ENCODE peak calls at places on chromosomes 13 and 19, in seven cellular contexts. One of them, this sample, is unnamed.

GRCh38 chr19:41233748-41234240 is 14.8 kb downstream of the AXL start:
- DNase-seq in Peyer's patch: no peak
- DNase-seq in thoracic aorta: no peak
- DNase-seq in heart left ventricle: peak; percentile 46
- DNase-seq in mammary epithelial cell: no peak
- DNase-seq in astrocyte: no peak
- DNase-seq in fibroblast of lung: no peak
- DNase-seq in this sample: no peak

GRCh38 chr13:42970824-42971669 is 21.0 kb downstream of the EPSTI1 start:
- DNase-seq in Peyer's patch: peak; percentile 62
- DNase-seq in thoracic aorta: no peak
- DNase-seq in heart left ventricle: no peak
- DNase-seq in mammary epithelial cell: peak; percentile 35
- DNase-seq in astrocyte: peak; percentile 25
- DNase-seq in fibroblast of lung: peak; percentile 37
- DNase-seq in this sample: no peak

GRCh38 chr13:111117961-111118360 is 2.9 kb downstream of the ARHGEF7 start:
- DNase-seq in Peyer's patch: no peak
- DNase-seq in thoracic aorta: no peak
- DNase-seq in heart left ventricle: no peak
- DNase-seq in mammary epithelial cell: no peak
- DNase-seq in astrocyte: no peak
- DNase-seq in fibroblast of lung: no peak
- DNase-seq in this sample: no peak

GRCh38 chr13:33281951-33282595 is 3.5 kb downstream of the STARD13 start:
- DNase-seq in Peyer's patch: no peak
- DNase-seq in thoracic aorta: no peak
- DNase-seq in heart left ventricle: no peak
- DNase-seq in mammary epithelial cell: peak; percentile 88
- DNase-seq in astrocyte: peak; percentile 86
- DNase-seq in fibroblast of lung: peak; percentile 89
- DNase-seq in this sample: no peak

GRCh38 chr19:34794289-34794960 is 21.4 kb upstream of the ZNF599 start:
- DNase-seq in Peyer's patch: no peak
- DNase-seq in thoracic aorta: no peak
- DNase-seq in heart left ventricle: no peak
- DNase-seq in mammary epithelial cell: no peak
- DNase-seq in astrocyte: no peak
- DNase-seq in fibroblast of lung: no peak
- DNase-seq in this sample: no peak

GRCh38 chr19:46977548-46977947 is 42.1 kb upstream of the NPAS1 start:
- DNase-seq in Peyer's patch: no peak
- DNase-seq in thoracic aorta: no peak
- DNase-seq in heart left ventricle: no peak
- DNase-seq in mammary epithelial cell: no peak
- DNase-seq in astrocyte: no peak
- DNase-seq in fibroblast of lung: no peak
- DNase-seq in this sample: no peak

GRCh38 chr19:11088508-11089253 is 582 bp upstream of the LDLR start:
- DNase-seq in Peyer's patch: no peak
- DNase-seq in thoracic aorta: no peak
- DNase-seq in heart left ventricle: no peak
- DNase-seq in mammary epithelial cell: no peak
- DNase-seq in astrocyte: no peak
- DNase-seq in fibroblast of lung: no peak
- DNase-seq in this sample: no peak

GRCh38 chr13:48043789-48044503 is 6.4 kb downstream of the NUDT15 start:
- DNase-seq in Peyer's patch: no peak
- DNase-seq in thoracic aorta: no peak
- DNase-seq in heart left ventricle: no peak
- DNase-seq in mammary epithelial cell: peak; percentile 16
- DNase-seq in astrocyte: peak; percentile 60
- DNase-seq in fibroblast of lung: peak; percentile 71
- DNase-seq in this sample: peak; percentile 21

GRCh38 chr19:34961775-34962174 is 2.3 kb downstream of the ZNF792 start:
- DNase-seq in Peyer's patch: no peak
- DNase-seq in thoracic aorta: no peak
- DNase-seq in heart left ventricle: no peak
- DNase-seq in mammary epithelial cell: no peak
- DNase-seq in astrocyte: no peak
- DNase-seq in fibroblast of lung: no peak
- DNase-seq in this sample: no peak

GRCh38 chr13:80858131-80858530 is 517.2 kb upstream of the SPRY2 start:
- DNase-seq in Peyer's patch: no peak
- DNase-seq in thoracic aorta: no peak
- DNase-seq in heart left ventricle: no peak
- DNase-seq in mammary epithelial cell: no peak
- DNase-seq in astrocyte: no peak
- DNase-seq in fibroblast of lung: no peak
- DNase-seq in this sample: no peak

GRCh38 chr13:62781866-62782265 is 1366.2 kb upstream of the PCDH20 start:
- DNase-seq in Peyer's patch: no peak
- DNase-seq in thoracic aorta: no peak
- DNase-seq in heart left ventricle: no peak
- DNase-seq in mammary epithelial cell: no peak
- DNase-seq in astrocyte: no peak
- DNase-seq in fibroblast of lung: no peak
- DNase-seq in this sample: no peak

DNA sequence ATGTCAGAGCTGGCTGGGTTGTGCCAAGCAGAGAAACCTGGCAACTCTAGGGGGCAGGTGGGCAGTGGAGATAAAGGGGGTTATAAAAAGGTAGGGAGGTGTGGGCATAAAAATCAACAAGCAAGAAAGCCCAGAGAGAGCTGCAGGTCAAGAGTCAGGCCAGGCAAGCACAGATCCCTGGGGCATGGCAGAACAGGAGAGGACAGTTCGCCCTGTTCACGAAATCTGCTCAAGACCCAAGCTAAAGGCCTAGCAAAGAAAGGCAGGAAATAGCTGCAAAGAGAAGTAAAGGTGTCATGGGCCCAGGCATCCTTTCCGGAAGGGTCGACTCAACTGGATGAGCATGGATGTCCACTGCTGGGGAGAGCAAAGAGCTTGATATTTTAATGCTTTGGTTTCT is 3.4 kb downstream of the MBNL2 start:
- DNase-seq in Peyer's patch: no peak
- DNase-seq in thoracic aorta: no peak
- DNase-seq in heart left ventricle: peak; percentile 29
- DNase-seq in mammary epithelial cell: peak; percentile 28
- DNase-seq in astrocyte: no peak
- DNase-seq in fibroblast of lung: no peak
- DNase-seq in this sample: no peak
- H3K4me3 ChIP-seq in Peyer's patch: peak overlapping the region; percentile 67
- H3K4me3 ChIP-seq in thoracic aorta: peak overlapping the region; percentile 78
- H3K4me3 ChIP-seq in heart left ventricle: peak overlapping the region; percentile 73
- H3K4me3 ChIP-seq in mammary epithelial cell: peak overlapping the region; percentile 85
- H3K4me3 ChIP-seq in astrocyte: peak overlapping the region; percentile 86
- H3K4me3 ChIP-seq in fibroblast of lung: peak overlapping the region; percentile 63
- H3K4me3 ChIP-seq in this sample: peak overlapping the region; percentile 76

GRCh38 chr19:1449467-1450442 is at the start of gene APC2:
- DNase-seq in Peyer's patch: no peak
- DNase-seq in thoracic aorta: no peak
- DNase-seq in heart left ventricle: no peak
- DNase-seq in mammary epithelial cell: no peak
- DNase-seq in astrocyte: no peak
- DNase-seq in fibroblast of lung: no peak
- DNase-seq in this sample: no peak
- H3K4me3 ChIP-seq in Peyer's patch: no peak within 1 kb of the TSS
- H3K4me3 ChIP-seq in thoracic aorta: no peak within 1 kb of the TSS
- H3K4me3 ChIP-seq in heart left ventricle: no peak within 1 kb of the TSS
- H3K4me3 ChIP-seq in mammary epithelial cell: no peak within 1 kb of the TSS
- H3K4me3 ChIP-seq in astrocyte: no peak within 1 kb of the TSS
- H3K4me3 ChIP-seq in fibroblast of lung: no peak within 1 kb of the TSS
- H3K4me3 ChIP-seq in this sample: peak within 1 kb of the TSS; percentile 17

GRCh38 chr19:53082929-53083328 is 20.3 kb downstream of the ZNF160 start:
- DNase-seq in Peyer's patch: no peak
- DNase-seq in thoracic aorta: no peak
- DNase-seq in heart left ventricle: no peak
- DNase-seq in mammary epithelial cell: no peak
- DNase-seq in astrocyte: no peak
- DNase-seq in fibroblast of lung: no peak
- DNase-seq in this sample: no peak
- H3K4me3 ChIP-seq in Peyer's patch: no peak overlapping the region
- H3K4me3 ChIP-seq in thoracic aorta: no peak overlapping the region
- H3K4me3 ChIP-seq in heart left ventricle: no peak overlapping the region
- H3K4me3 ChIP-seq in mammary epithelial cell: no peak overlapping the region
- H3K4me3 ChIP-seq in astrocyte: no peak overlapping the region
- H3K4me3 ChIP-seq in fibroblast of lung: no peak overlapping the region
- H3K4me3 ChIP-seq in this sample: no peak overlapping the region

GRCh38 chr13:77583551-77583950 is 48.0 kb downstream of the SCEL start:
- DNase-seq in Peyer's patch: no peak
- DNase-seq in thoracic aorta: no peak
- DNase-seq in heart left ventricle: no peak
- DNase-seq in mammary epithelial cell: no peak
- DNase-seq in astrocyte: no peak
- DNase-seq in fibroblast of lung: no peak
- DNase-seq in this sample: no peak
- H3K4me3 ChIP-seq in Peyer's patch: no peak overlapping the region
- H3K4me3 ChIP-seq in thoracic aorta: no peak overlapping the region
- H3K4me3 ChIP-seq in heart left ventricle: no peak overlapping the region
- H3K4me3 ChIP-seq in mammary epithelial cell: no peak overlapping the region
- H3K4me3 ChIP-seq in astrocyte: no peak overlapping the region
- H3K4me3 ChIP-seq in fibroblast of lung: no peak overlapping the region
- H3K4me3 ChIP-seq in this sample: no peak overlapping the region

DNA sequence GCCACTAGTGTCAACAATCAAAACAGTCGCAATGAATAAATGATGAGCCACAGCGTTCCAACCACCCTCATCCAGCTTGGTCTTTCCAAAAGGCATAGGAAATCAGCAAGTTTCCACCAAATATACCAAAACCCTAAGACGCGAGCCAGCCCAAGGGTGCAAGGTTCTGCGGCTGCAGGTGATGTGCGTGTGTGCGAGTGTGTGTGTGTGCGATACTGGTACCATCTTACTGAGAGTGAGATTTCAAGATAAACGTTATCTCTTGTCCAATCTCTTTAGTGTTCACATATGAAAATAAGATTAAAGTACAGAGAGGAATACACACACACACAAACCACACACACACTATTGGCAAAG is 895 bp upstream of the TRPC4 start:
- DNase-seq in Peyer's patch: no peak
- DNase-seq in thoracic aorta: no peak
- DNase-seq in heart left ventricle: no peak
- DNase-seq in mammary epithelial cell: no peak
- DNase-seq in astrocyte: peak; percentile 42
- DNase-seq in fibroblast of lung: no peak
- DNase-seq in this sample: no peak
- H3K4me3 ChIP-seq in Peyer's patch: peak overlapping the region; percentile 44
- H3K4me3 ChIP-seq in thoracic aorta: peak overlapping the region; percentile 80
- H3K4me3 ChIP-seq in heart left ventricle: peak overlapping the region; percentile 37
- H3K4me3 ChIP-seq in mammary epithelial cell: no peak overlapping the region
- H3K4me3 ChIP-seq in astrocyte: peak overlapping the region; percentile 82
- H3K4me3 ChIP-seq in fibroblast of lung: peak overlapping the region; percentile 70
- H3K4me3 ChIP-seq in this sample: peak overlapping the region; percentile 75

GRCh38 chr13:25046274-25046984 is 49.5 kb upstream of the PABPC3 start:
- DNase-seq in Peyer's patch: no peak
- DNase-seq in thoracic aorta: no peak
- DNase-seq in heart left ventricle: no peak
- DNase-seq in mammary epithelial cell: no peak
- DNase-seq in astrocyte: no peak
- DNase-seq in fibroblast of lung: no peak
- DNase-seq in this sample: no peak
- H3K4me3 ChIP-seq in Peyer's patch: no peak overlapping the region
- H3K4me3 ChIP-seq in thoracic aorta: peak overlapping the region; percentile 68
- H3K4me3 ChIP-seq in heart left ventricle: no peak overlapping the region
- H3K4me3 ChIP-seq in mammary epithelial cell: no peak overlapping the region
- H3K4me3 ChIP-seq in astrocyte: peak overlapping the region; percentile 61
- H3K4me3 ChIP-seq in fibroblast of lung: no peak overlapping the region
- H3K4me3 ChIP-seq in this sample: no peak overlapping the region

DNA sequence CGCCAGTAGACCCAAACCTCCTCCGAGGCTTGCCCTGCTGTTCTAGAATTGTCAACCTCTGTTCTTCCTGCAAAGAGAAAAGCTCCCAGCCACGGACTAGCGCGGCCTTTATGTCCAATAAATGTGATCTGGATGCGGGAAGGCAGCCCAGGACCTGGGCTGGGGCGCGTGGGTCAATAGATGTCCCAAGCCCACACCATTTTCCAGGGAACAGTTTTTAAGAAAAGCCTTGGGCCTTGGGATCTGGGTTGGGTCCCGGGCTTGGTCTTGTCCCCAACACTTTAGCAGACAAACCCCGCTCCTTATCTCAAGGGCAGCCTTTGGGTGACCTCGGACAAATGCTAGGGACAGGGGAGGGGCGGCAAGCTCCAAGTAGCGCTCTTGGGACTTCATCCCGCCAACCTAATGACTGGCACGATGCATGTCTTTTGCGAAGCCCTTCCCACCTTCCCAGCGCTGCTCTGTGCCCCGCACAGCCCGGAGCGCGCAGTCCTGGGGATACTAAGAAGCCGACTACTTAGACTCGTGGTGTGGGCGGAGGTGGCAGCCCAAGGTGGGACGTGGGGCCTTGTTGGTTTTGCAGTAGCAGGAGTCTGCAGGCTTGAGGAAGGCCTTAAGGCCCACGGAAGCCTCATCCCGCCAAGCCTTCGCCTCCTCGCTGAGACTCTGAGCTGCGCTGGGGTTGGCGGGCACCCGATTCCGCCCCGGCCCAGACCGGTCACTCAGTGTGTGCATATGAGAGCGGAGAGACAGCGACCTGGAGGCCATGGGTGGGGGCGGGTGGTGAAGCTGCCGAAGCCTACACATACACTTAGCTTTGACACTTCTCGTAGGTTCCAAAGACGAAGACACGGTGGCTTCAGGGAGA is 10.8 kb downstream of the SOX21 start:
- DNase-seq in Peyer's patch: no peak
- DNase-seq in thoracic aorta: no peak
- DNase-seq in heart left ventricle: no peak
- DNase-seq in mammary epithelial cell: no peak
- DNase-seq in astrocyte: no peak
- DNase-seq in fibroblast of lung: no peak
- DNase-seq in this sample: no peak
- H3K4me3 ChIP-seq in Peyer's patch: no peak overlapping the region
- H3K4me3 ChIP-seq in thoracic aorta: no peak overlapping the region
- H3K4me3 ChIP-seq in heart left ventricle: no peak overlapping the region
- H3K4me3 ChIP-seq in mammary epithelial cell: no peak overlapping the region
- H3K4me3 ChIP-seq in astrocyte: no peak overlapping the region
- H3K4me3 ChIP-seq in fibroblast of lung: no peak overlapping the region
- H3K4me3 ChIP-seq in this sample: no peak overlapping the region

DNA sequence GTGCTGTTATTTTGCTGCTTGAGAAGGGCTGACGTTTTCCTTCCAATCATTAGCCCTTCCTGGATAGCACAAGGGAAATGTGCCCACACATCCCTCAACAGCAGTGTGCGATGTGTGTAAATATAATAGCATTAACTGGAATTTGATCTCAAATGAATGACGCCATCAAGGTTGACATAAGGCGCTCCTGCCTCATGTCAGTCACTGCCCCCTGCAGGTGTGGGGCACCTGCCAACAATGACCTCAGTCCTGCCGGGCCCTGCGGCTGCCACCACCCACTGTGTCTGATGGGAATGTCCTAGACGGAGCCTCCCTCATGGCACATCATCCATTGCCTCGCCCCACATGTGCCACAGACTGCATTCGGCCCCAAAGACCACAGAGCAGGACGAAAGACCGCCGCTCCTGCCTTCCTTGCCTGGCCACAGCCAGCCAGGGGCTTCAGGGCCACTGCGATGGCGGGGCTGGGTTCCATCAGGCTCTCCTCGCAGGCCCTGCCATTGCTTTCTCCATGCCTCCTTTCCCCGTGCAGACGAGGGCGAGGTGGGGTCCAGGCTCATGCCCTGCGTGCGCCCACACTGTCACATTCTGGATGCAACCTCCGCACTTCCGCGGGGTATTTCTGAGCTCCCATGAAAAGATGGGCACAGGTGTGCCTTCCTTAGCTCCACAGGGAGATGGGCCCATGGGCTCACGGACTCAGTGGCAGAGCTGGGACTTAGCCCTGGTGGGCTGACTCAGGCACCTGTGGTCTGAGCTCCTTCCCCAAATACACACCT is 146.7 kb downstream of the SOX1 start:
- DNase-seq in Peyer's patch: no peak
- DNase-seq in thoracic aorta: no peak
- DNase-seq in heart left ventricle: no peak
- DNase-seq in mammary epithelial cell: no peak
- DNase-seq in astrocyte: no peak
- DNase-seq in fibroblast of lung: no peak
- DNase-seq in this sample: no peak
- H3K4me3 ChIP-seq in Peyer's patch: no peak overlapping the region
- H3K4me3 ChIP-seq in thoracic aorta: no peak overlapping the region
- H3K4me3 ChIP-seq in heart left ventricle: no peak overlapping the region
- H3K4me3 ChIP-seq in mammary epithelial cell: no peak overlapping the region
- H3K4me3 ChIP-seq in astrocyte: no peak overlapping the region
- H3K4me3 ChIP-seq in fibroblast of lung: no peak overlapping the region
- H3K4me3 ChIP-seq in this sample: no peak overlapping the region

This sample was measured in BJ.